ENCODE peak calls at places on chromosome 19, in eight cellular contexts. A, M, H, B, W, F, Z and Y are unnamed samples.

GRCh38 chr19:47272448-47273312 is 2.0 kb upstream of the INAFM1 start:
- DNase-seq in A (no peak), M (no peak), H (peak), B (peak), W (no peak), F (peak), Z (no peak), Y (no peak)

GRCh38 chr19:49071860-49072547 is 495 bp downstream of the KCNA7 start:
- DNase-seq in A (no peak), M (no peak), H (no peak), B (no peak), W (no peak), F (peak), Z (peak), Y (no peak)

GRCh38 chr19:32367948-32368536 is 22.6 kb downstream of the ZNF507 start:
- DNase-seq in A (no peak), M (no peak), H (no peak), B (no peak), W (no peak), F (no peak), Z (no peak), Y (no peak)

GRCh38 chr19:20167020-20167644 is at the start of gene ZNF486:
- DNase-seq in A (peak), M (peak), H (peak), B (peak), W (peak), F (peak), Z (peak), Y (peak)

GRCh38 chr19:46002678-46003275 is 7.5 kb downstream of the CCDC61 start:
- DNase-seq in A (no peak), M (no peak), H (no peak), B (no peak), W (no peak), F (no peak), Z (no peak), Y (no peak)

GRCh38 chr19:19820774-19821315 is 705 bp downstream of the ZNF506 start:
- DNase-seq in A (no peak), M (peak), H (no peak), B (no peak), W (peak), F (no peak), Z (no peak), Y (no peak)

GRCh38 chr19:32289566-32290210 is 55.7 kb upstream of the ZNF507 start:
- DNase-seq in A (no peak), M (no peak), H (no peak), B (no peak), W (no peak), F (no peak), Z (no peak), Y (no peak)

GRCh38 chr19:10286803-10287737 is at the start of gene ICAM4:
- DNase-seq in A (no peak), M (peak), H (peak), B (no peak), W (no peak), F (peak), Z (no peak), Y (no peak)

GRCh38 chr19:16233836-16234551 is 36.3 kb downstream of the AP1M1 start:
- DNase-seq in A (no peak), M (peak), H (no peak), B (no peak), W (no peak), F (no peak), Z (no peak), Y (no peak)

GRCh38 chr19:23378948-23379347 is 16.3 kb downstream of the ZNF91 start:
- DNase-seq in A (no peak), M (no peak), H (no peak), B (no peak), W (no peak), F (no peak), Z (no peak), Y (no peak)

GRCh38 chr19:2166741-2167738 is 3.3 kb downstream of the DOT1L start:
- DNase-seq in A (peak), M (peak), H (peak), B (no peak), W (no peak), F (no peak), Z (no peak), Y (no peak)

GRCh38 chr19:49210901-49211451 is 53.4 kb downstream of the TRPM4 start:
- DNase-seq in A (no peak), M (no peak), H (no peak), B (no peak), W (no peak), F (no peak), Z (no peak), Y (no peak)

GRCh38 chr19:42291437-42291815 is 10.5 kb upstream of the PRR19 start:
- DNase-seq in A (no peak), M (no peak), H (no peak), B (no peak), W (no peak), F (no peak), Z (no peak), Y (no peak)

GRCh38 chr19:56126983-56127780 is 6.1 kb upstream of the ZNF787 start:
- DNase-seq in A (no peak), M (no peak), H (no peak), B (no peak), W (no peak), F (peak), Z (no peak), Y (no peak)

GRCh38 chr19:39299832-39300231 is 3.6 kb downstream of the IFNL1 start:
- DNase-seq in A (no peak), M (no peak), H (no peak), B (no peak), W (no peak), F (peak), Z (no peak), Y (no peak)

GRCh38 chr19:54415208-54415900 is at the start of gene TTYH1:
- DNase-seq in A (no peak), M (no peak), H (no peak), B (peak), W (no peak), F (no peak), Z (peak), Y (no peak)

GRCh38 chr19:48818234-48818823 is 7.5 kb upstream of the BCAT2 start:
- DNase-seq in A (no peak), M (no peak), H (no peak), B (no peak), W (no peak), F (no peak), Z (no peak), Y (no peak)

GRCh38 chr19:41694831-41695635 is 7.0 kb upstream of the CEACAM7 start:
- DNase-seq in A (no peak), M (no peak), H (no peak), B (no peak), W (no peak), F (peak), Z (no peak), Y (peak)

GRCh38 chr19:10454267-10454666 is 33.9 kb downstream of the PDE4A start:
- DNase-seq in A (no peak), M (peak), H (no peak), B (no peak), W (no peak), F (no peak), Z (peak), Y (no peak)

GRCh38 chr19:41175825-41176734 is 16.9 kb upstream of the CYP2S1 start:
- DNase-seq in A (peak), M (peak), H (peak), B (peak), W (peak), F (peak), Z (peak), Y (no peak)

GRCh38 chr19:16188521-16188920 is 3.3 kb downstream of the FAM32A start:
- DNase-seq in A (no peak), M (no peak), H (no peak), B (no peak), W (no peak), F (no peak), Z (no peak), Y (no peak)

GRCh38 chr19:17243854-17244617 is 1.7 kb downstream of the NR2F6 start:
- DNase-seq in A (no peak), M (peak), H (peak), B (no peak), W (peak), F (peak), Z (no peak), Y (no peak)

GRCh38 chr19:16229322-16229641 is 31.6 kb downstream of the AP1M1 start:
- DNase-seq in A (no peak), M (no peak), H (no peak), B (no peak), W (no peak), F (no peak), Z (no peak), Y (no peak)

GRCh38 chr19:58575183-58576041 is 2.3 kb upstream of the MZF1 start:
- DNase-seq in A (peak), M (peak), H (peak), B (peak), W (peak), F (peak), Z (peak), Y (peak)

GRCh38 chr19:29487432-29487831 is 38.4 kb upstream of the VSTM2B start:
- DNase-seq in A (no peak), M (no peak), H (no peak), B (no peak), W (no peak), F (no peak), Z (no peak), Y (no peak)

GRCh38 chr19:38678891-38679494 is 31.5 kb downstream of the ACTN4 start:
- DNase-seq in A (no peak), M (no peak), H (no peak), B (no peak), W (no peak), F (no peak), Z (no peak), Y (no peak)

GRCh38 chr19:5166262-5166661 is 174.3 kb downstream of the PTPRS start:
- DNase-seq in A (peak), M (peak), H (no peak), B (no peak), W (no peak), F (no peak), Z (no peak), Y (no peak)

GRCh38 chr19:33249740-33250366 is 24.2 kb upstream of the SLC7A10 start:
- DNase-seq in A (no peak), M (no peak), H (no peak), B (no peak), W (no peak), F (no peak), Z (no peak), Y (no peak)

GRCh38 chr19:6667114-6667627 is 2.8 kb downstream of the TNFSF14 start:
- DNase-seq in A (no peak), M (no peak), H (no peak), B (peak), W (peak), F (no peak), Z (no peak), Y (no peak)

GRCh38 chr19:54364775-54365257 is at the start of gene LAIR1:
- DNase-seq in A (no peak), M (peak), H (peak), B (peak), W (no peak), F (no peak), Z (no peak), Y (no peak)

GRCh38 chr19:5635427-5635826 is 12.5 kb downstream of the SAFB start:
- DNase-seq in A (no peak), M (no peak), H (no peak), B (no peak), W (no peak), F (no peak), Z (no peak), Y (no peak)

GRCh38 chr19:16315825-16316505 is 8.7 kb upstream of the KLF2 start:
- DNase-seq in A (peak), M (peak), H (peak), B (no peak), W (peak), F (peak), Z (no peak), Y (no peak)

GRCh38 chr19:5397804-5398692 is 57.2 kb upstream of the ZNRF4 start:
- DNase-seq in A (no peak), M (peak), H (no peak), B (no peak), W (peak), F (peak), Z (peak), Y (no peak)

GRCh38 chr19:10230904-10231623 is at the start of gene S1PR2:
- DNase-seq in A (no peak), M (peak), H (peak), B (peak), W (peak), F (peak), Z (peak), Y (peak)

GRCh38 chr19:47232422-47233211 is 1.6 kb upstream of the BBC3 start:
- DNase-seq in A (no peak), M (peak), H (no peak), B (no peak), W (peak), F (no peak), Z (no peak), Y (no peak)

GRCh38 chr19:45396389-45397260 is 8.2 kb downstream of the PPP1R13L start:
- DNase-seq in A (no peak), M (no peak), H (no peak), B (no peak), W (no peak), F (no peak), Z (no peak), Y (no peak)

GRCh38 chr19:8459520-8460260 is 14.9 kb downstream of the HNRNPM start:
- DNase-seq in A (no peak), M (peak), H (no peak), B (no peak), W (peak), F (no peak), Z (no peak), Y (no peak)

DNA sequence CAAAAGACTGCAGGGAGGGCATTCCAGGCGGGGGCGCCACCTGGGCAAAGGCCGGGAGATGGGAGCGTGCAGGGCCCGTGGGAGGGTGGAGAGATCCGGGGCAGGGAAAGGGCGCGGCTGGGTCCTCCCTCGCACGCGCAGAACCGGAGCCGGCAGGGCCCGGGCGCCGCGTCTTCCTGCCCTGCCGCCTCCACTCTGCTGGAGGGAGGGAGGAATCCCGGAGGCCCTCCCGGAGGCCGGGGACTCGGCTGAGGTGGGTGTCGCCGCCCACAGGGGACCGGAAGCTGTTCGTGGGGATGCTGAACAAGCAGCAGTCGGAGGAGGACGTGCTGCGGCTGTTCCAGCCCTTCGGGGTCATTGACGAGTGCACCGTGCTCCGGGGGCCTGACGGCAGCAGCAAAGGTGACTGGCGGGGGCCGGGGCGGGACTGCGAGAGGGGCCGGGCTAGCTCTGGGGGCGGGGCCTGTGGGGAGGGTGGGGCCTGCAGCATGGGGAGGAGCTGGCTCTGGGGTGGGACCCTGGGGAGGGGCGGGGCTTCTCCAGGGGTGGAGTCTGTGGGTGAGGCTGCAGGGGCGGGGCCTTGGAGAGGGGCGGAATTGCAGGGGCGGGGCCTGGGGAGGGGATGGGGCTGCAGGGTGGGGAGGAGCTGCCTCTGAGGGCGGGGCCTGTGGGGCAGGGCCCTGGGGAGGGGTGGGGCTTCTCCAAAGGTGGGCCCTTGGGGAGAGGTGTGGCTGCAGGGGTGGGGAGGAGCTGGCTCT is 51.3 kb downstream of the CELF5 start:
- DNase-seq in A (peak), M (peak), H (peak), B (peak), W (peak), F (peak), Z (peak), Y (peak)
- TF ChIP-seq CTCF in A (no peak), M (no peak), H (no peak), B (peak), W (peak), F (no peak), Z (peak), Y (peak)

DNA sequence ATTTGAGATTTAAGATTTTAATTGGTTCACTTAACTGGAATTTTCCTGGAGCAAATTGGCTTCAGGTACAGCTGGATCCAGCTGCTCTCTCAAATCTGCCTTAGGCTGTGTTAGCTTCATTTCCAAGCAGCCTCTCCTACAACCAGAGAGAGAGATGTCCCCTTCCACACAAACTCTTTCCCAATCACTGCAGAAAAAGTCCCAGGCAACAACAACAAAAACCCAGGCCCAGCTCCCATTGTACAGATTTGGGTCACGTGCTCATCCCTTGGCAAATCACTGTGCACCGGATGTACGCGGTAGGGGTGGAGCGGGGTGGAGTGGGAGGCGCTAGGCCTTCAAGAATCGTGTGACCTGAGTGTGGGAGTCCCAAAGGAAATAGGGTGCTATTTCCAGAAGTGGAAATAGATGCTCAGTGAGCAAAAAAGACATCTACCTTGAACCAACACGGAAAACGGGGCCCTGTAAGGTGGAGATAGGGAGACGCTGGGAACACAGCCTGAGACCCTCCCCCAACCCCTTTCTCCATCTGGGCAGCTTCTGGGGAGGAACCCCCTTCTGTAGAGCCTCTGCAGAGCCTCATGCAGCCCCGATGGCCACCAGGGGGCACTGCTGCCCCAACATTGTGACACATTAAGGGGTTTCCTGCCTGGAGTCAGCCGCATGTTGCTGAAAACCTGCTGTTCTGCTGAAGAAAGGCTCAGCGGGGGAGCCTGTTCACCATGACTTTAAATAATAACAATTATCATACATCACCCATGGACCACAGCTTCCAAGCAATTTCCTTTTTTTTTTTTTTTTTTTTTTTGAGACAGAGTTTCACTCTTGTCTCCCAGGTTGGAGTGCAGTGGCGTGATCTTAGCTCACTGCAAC is 25.4 kb downstream of the HPN start:
- DNase-seq in A (peak), M (peak), H (peak), B (peak), W (peak), F (peak), Z (peak), Y (peak)
- TF ChIP-seq CTCF in A (peak), M (peak), H (peak), B (peak), W (peak), F (peak), Z (peak), Y (peak)

GRCh38 chr19:13007292-13008045 is 12.2 kb downstream of the NFIX start:
- DNase-seq in A (no peak), M (no peak), H (peak), B (no peak), W (no peak), F (no peak), Z (no peak), Y (no peak)
- TF ChIP-seq CTCF in A (no peak), M (no peak), H (no peak), B (no peak), W (no peak), F (no peak), Z (no peak), Y (no peak)

GRCh38 chr19:982567-983170 is 1.5 kb upstream of the WDR18 start:
- DNase-seq in A (no peak), M (peak), H (peak), B (peak), W (peak), F (no peak), Z (peak), Y (peak)

GRCh38 chr19:980133-980998 is 3.8 kb upstream of the WDR18 start:
- DNase-seq in A (no peak), M (peak), H (no peak), B (no peak), W (no peak), F (peak), Z (peak), Y (no peak)

GRCh38 chr19:988081-988480 is 3.9 kb downstream of the WDR18 start:
- DNase-seq in A (no peak), M (no peak), H (no peak), B (no peak), W (no peak), F (no peak), Z (no peak), Y (no peak)

GRCh38 chr19:986083-986482 is 1.9 kb downstream of the WDR18 start:
- DNase-seq in A (no peak), M (no peak), H (no peak), B (no peak), W (no peak), F (no peak), Z (no peak), Y (no peak)

DNA sequence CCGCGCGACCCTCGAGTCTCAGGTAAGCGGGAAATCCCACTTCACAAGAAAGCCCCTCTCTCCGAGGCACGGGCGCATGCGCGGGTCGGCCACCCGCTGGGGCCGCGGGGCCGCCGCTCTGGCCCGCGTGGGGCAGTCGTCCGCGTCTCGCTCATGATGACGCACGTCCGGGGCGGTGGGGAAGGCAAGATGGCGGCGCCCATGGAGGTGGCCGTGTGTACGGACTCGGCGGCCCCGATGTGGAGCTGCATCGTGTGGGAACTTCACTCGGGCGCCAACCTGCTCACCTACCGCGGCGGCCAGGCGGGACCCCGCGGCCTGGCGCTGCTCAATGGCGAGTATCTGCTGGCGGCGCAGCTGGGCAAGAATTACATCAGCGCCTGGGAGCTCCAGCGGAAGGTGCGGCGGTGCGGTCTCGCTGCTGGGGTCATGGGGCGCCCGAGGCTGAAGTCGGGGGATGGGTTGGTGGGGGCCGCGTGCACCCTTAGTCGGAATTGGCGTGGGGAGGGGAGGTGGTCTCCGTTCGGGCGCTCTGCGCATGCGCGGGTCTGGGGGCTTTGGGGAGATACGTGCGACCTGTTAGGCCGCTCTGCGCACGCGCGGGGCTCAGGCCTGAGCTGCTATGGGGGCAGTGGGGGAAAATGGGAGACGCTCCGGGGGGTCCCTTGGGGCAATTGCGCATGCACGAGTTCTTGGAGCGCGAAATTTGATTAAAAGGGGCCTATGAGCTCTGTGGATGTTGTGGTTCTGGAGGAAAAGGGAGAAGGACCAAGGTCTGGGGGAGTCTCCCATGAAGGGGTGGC is at the start of gene WDR18:
- DNase-seq in A (peak), M (peak), H (peak), B (peak), W (peak), F (peak), Z (peak), Y (peak)
- TF ChIP-seq CTCF in A (no peak), M (peak), H (no peak), B (no peak), W (no peak), F (no peak), Z (no peak), Y (peak)